ENCODE peak calls at places on chromosomes 3 and 15, in eight cellular contexts. One of them, this sample, is unnamed.

GRCh38 chr3:185176756-185177359 is 24.0 kb upstream of the C3orf70 start:
- DNase-seq in foreskin fibroblast: no peak
- DNase-seq in heart left ventricle: no peak
- DNase-seq in kidney epithelial cell: no peak
- DNase-seq in astrocyte of the spinal cord: peak; percentile 47
- DNase-seq in AG04450: no peak
- DNase-seq in vagina: no peak
- DNase-seq in Peyer's patch: no peak
- DNase-seq in this sample: peak; percentile 45

GRCh38 chr3:168186293-168186983 is 90.7 kb upstream of the GOLIM4 start:
- DNase-seq in Peyer's patch: no peak
- DNase-seq in astrocyte of the spinal cord: no peak
- DNase-seq in foreskin fibroblast: no peak
- DNase-seq in heart left ventricle: no peak
- DNase-seq in kidney epithelial cell: no peak
- DNase-seq in AG04450: no peak
- DNase-seq in vagina: no peak
- DNase-seq in this sample: no peak

GRCh38 chr15:73716417-73716816 is 32.2 kb downstream of the CD276 start:
- DNase-seq in vagina: no peak
- DNase-seq in Peyer's patch: no peak
- DNase-seq in AG04450: no peak
- DNase-seq in heart left ventricle: peak; percentile 81
- DNase-seq in astrocyte of the spinal cord: no peak
- DNase-seq in foreskin fibroblast: no peak
- DNase-seq in kidney epithelial cell: no peak
- DNase-seq in this sample: no peak

GRCh38 chr15:43776101-43776717 is 557 bp downstream of the ELL3 start:
- DNase-seq in vagina: no peak
- DNase-seq in foreskin fibroblast: no peak
- DNase-seq in heart left ventricle: no peak
- DNase-seq in kidney epithelial cell: no peak
- DNase-seq in Peyer's patch: peak; percentile 87
- DNase-seq in astrocyte of the spinal cord: no peak
- DNase-seq in AG04450: no peak
- DNase-seq in this sample: no peak

GRCh38 chr3:117788086-117788485 is 1078.5 kb downstream of the TUSC7 start:
- DNase-seq in foreskin fibroblast: peak; percentile 83
- DNase-seq in Peyer's patch: no peak
- DNase-seq in astrocyte of the spinal cord: peak; percentile 90
- DNase-seq in heart left ventricle: no peak
- DNase-seq in AG04450: peak; percentile 52
- DNase-seq in vagina: no peak
- DNase-seq in kidney epithelial cell: peak; percentile 28
- DNase-seq in this sample: peak; percentile 78

GRCh38 chr3:142276780-142277179 is 51.4 kb upstream of the GK5 start:
- DNase-seq in vagina: no peak
- DNase-seq in astrocyte of the spinal cord: peak; percentile 10
- DNase-seq in heart left ventricle: no peak
- DNase-seq in kidney epithelial cell: no peak
- DNase-seq in Peyer's patch: no peak
- DNase-seq in AG04450: no peak
- DNase-seq in foreskin fibroblast: peak; percentile 52
- DNase-seq in this sample: peak; percentile 73

GRCh38 chr3:194397757-194398312 is 1.2 kb downstream of the GP5 start:
- DNase-seq in heart left ventricle: no peak
- DNase-seq in kidney epithelial cell: no peak
- DNase-seq in AG04450: no peak
- DNase-seq in foreskin fibroblast: no peak
- DNase-seq in vagina: no peak
- DNase-seq in Peyer's patch: no peak
- DNase-seq in astrocyte of the spinal cord: peak; percentile 10
- DNase-seq in this sample: no peak

GRCh38 chr15:60101416-60101815 is 97.3 kb downstream of the FOXB1 start:
- DNase-seq in kidney epithelial cell: no peak
- DNase-seq in foreskin fibroblast: no peak
- DNase-seq in AG04450: no peak
- DNase-seq in astrocyte of the spinal cord: no peak
- DNase-seq in heart left ventricle: no peak
- DNase-seq in vagina: no peak
- DNase-seq in Peyer's patch: no peak
- DNase-seq in this sample: no peak

GRCh38 chr3:175311404-175311803 is 452.3 kb downstream of the NAALADL2 start:
- DNase-seq in AG04450: no peak
- DNase-seq in foreskin fibroblast: no peak
- DNase-seq in astrocyte of the spinal cord: no peak
- DNase-seq in Peyer's patch: no peak
- DNase-seq in vagina: no peak
- DNase-seq in kidney epithelial cell: no peak
- DNase-seq in heart left ventricle: no peak
- DNase-seq in this sample: no peak

GRCh38 chr15:82936966-82937647 is 15.4 kb downstream of the HOMER2 start:
- DNase-seq in heart left ventricle: no peak
- DNase-seq in vagina: no peak
- DNase-seq in astrocyte of the spinal cord: no peak
- DNase-seq in Peyer's patch: no peak
- DNase-seq in AG04450: no peak
- DNase-seq in foreskin fibroblast: no peak
- DNase-seq in kidney epithelial cell: peak; percentile 61
- DNase-seq in this sample: peak; percentile 25

GRCh38 chr3:13479332-13479581 is 849 bp upstream of the HDAC11 start:
- DNase-seq in kidney epithelial cell: no peak
- DNase-seq in AG04450: no peak
- DNase-seq in Peyer's patch: peak; percentile 38
- DNase-seq in heart left ventricle: peak; percentile 73
- DNase-seq in astrocyte of the spinal cord: peak; percentile 19
- DNase-seq in foreskin fibroblast: peak; percentile 28
- DNase-seq in vagina: no peak
- DNase-seq in this sample: peak; percentile 27

GRCh38 chr3:12400795-12401194 is 83.5 kb upstream of the TSEN2 start:
- DNase-seq in astrocyte of the spinal cord: peak; percentile 84
- DNase-seq in Peyer's patch: no peak
- DNase-seq in AG04450: peak; percentile 32
- DNase-seq in heart left ventricle: no peak
- DNase-seq in vagina: no peak
- DNase-seq in kidney epithelial cell: peak; percentile 56
- DNase-seq in foreskin fibroblast: peak; percentile 71
- DNase-seq in this sample: peak; percentile 83

GRCh38 chr3:12288466-12289129 is at the start of gene PPARG:
- DNase-seq in astrocyte of the spinal cord: peak; percentile 30
- DNase-seq in kidney epithelial cell: no peak
- DNase-seq in vagina: no peak
- DNase-seq in AG04450: no peak
- DNase-seq in foreskin fibroblast: no peak
- DNase-seq in Peyer's patch: no peak
- DNase-seq in heart left ventricle: peak; percentile 78
- DNase-seq in this sample: peak; percentile 84

GRCh38 chr3:53643757-53644156 is 149.3 kb downstream of the CACNA1D start:
- DNase-seq in kidney epithelial cell: no peak
- DNase-seq in foreskin fibroblast: no peak
- DNase-seq in Peyer's patch: no peak
- DNase-seq in AG04450: no peak
- DNase-seq in astrocyte of the spinal cord: no peak
- DNase-seq in heart left ventricle: no peak
- DNase-seq in vagina: no peak
- DNase-seq in this sample: no peak

GRCh38 chr3:188286087-188286513 is 132.1 kb downstream of the LPP start:
- DNase-seq in Peyer's patch: no peak
- DNase-seq in AG04450: peak; percentile 95
- DNase-seq in kidney epithelial cell: peak; percentile 99
- DNase-seq in vagina: no peak
- DNase-seq in heart left ventricle: no peak
- DNase-seq in astrocyte of the spinal cord: peak; percentile 98
- DNase-seq in foreskin fibroblast: peak; percentile 99
- DNase-seq in this sample: peak; percentile 100

GRCh38 chr3:186719945-186720739 is 3.0 kb downstream of the KNG1 start:
- DNase-seq in kidney epithelial cell: no peak
- DNase-seq in vagina: no peak
- DNase-seq in foreskin fibroblast: no peak
- DNase-seq in AG04450: no peak
- DNase-seq in heart left ventricle: no peak
- DNase-seq in astrocyte of the spinal cord: no peak
- DNase-seq in Peyer's patch: no peak
- DNase-seq in this sample: no peak

GRCh38 chr3:43769097-43769470 is 78.3 kb downstream of the ABHD5 start:
- DNase-seq in AG04450: no peak
- DNase-seq in kidney epithelial cell: no peak
- DNase-seq in vagina: no peak
- DNase-seq in astrocyte of the spinal cord: no peak
- DNase-seq in heart left ventricle: no peak
- DNase-seq in Peyer's patch: no peak
- DNase-seq in foreskin fibroblast: no peak
- DNase-seq in this sample: no peak
- H3K4me3 ChIP-seq in AG04450: peak overlapping the region; percentile 31
- H3K4me3 ChIP-seq in kidney epithelial cell: no peak overlapping the region
- H3K4me3 ChIP-seq in vagina: peak overlapping the region; percentile 31
- H3K4me3 ChIP-seq in astrocyte of the spinal cord: no peak overlapping the region
- H3K4me3 ChIP-seq in heart left ventricle: peak overlapping the region; percentile 33
- H3K4me3 ChIP-seq in Peyer's patch: peak overlapping the region; percentile 35
- H3K4me3 ChIP-seq in foreskin fibroblast: peak overlapping the region; percentile 44
- H3K4me3 ChIP-seq in this sample: no peak overlapping the region

GRCh38 chr15:75622505-75622904 is 3.0 kb downstream of the SNUPN start:
- DNase-seq in heart left ventricle: no peak
- DNase-seq in astrocyte of the spinal cord: no peak
- DNase-seq in foreskin fibroblast: no peak
- DNase-seq in vagina: no peak
- DNase-seq in kidney epithelial cell: no peak
- DNase-seq in AG04450: no peak
- DNase-seq in Peyer's patch: no peak
- DNase-seq in this sample: no peak

GRCh38 chr15:75620043-75620775 is 5.3 kb downstream of the SNUPN start:
- DNase-seq in kidney epithelial cell: no peak
- DNase-seq in vagina: no peak
- DNase-seq in Peyer's patch: no peak
- DNase-seq in foreskin fibroblast: no peak
- DNase-seq in AG04450: no peak
- DNase-seq in astrocyte of the spinal cord: peak; percentile 73
- DNase-seq in heart left ventricle: no peak
- DNase-seq in this sample: peak; percentile 81

GRCh38 chr15:75616766-75617165 is 8.8 kb downstream of the SNUPN start:
- DNase-seq in kidney epithelial cell: no peak
- DNase-seq in Peyer's patch: no peak
- DNase-seq in foreskin fibroblast: no peak
- DNase-seq in heart left ventricle: no peak
- DNase-seq in vagina: no peak
- DNase-seq in AG04450: no peak
- DNase-seq in astrocyte of the spinal cord: no peak
- DNase-seq in this sample: no peak

GRCh38 chr15:75625542-75626347 is at the start of gene SNUPN:
- DNase-seq in foreskin fibroblast: peak; percentile 92
- DNase-seq in vagina: no peak
- DNase-seq in Peyer's patch: peak; percentile 94
- DNase-seq in heart left ventricle: peak; percentile 97
- DNase-seq in kidney epithelial cell: no peak
- DNase-seq in astrocyte of the spinal cord: peak; percentile 93
- DNase-seq in AG04450: no peak
- DNase-seq in this sample: peak; percentile 84

DNA sequence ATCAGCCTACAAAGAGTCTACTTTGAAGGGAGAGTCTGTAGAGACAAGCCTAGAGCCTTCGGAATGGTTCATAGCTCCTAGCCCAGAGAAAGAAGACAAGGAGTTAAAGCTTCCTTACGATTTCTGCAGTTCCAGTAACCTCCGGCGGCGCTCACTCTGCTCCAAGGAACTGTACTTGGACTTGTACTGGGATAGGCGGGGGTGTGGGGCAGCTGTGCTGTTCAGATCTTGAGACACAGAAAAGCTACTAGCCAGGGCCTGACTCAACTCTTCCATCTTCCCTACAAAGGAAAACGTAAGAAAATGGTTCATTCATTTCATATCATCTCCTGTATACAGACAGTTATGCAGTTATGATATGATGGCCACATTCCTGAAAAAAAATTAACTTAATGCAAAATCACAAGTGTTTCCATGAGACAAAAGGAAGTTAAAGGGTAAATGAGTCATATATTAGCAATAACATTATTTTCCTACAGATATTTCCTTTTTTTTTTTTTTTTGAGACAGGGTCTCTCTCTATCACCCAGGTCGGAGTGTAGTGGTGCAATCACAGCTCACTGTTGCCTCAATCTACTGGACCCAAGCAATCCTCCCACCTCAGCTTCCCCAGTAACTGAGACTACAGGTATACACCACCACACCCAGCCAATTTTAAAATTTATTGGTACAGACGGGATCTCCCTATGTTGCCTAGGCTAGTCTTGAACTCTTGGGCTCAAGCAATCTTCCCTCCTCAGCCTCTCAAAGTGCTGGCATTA is 4.6 kb downstream of the SNUPN start:
- DNase-seq in Peyer's patch: no peak
- DNase-seq in kidney epithelial cell: no peak
- DNase-seq in heart left ventricle: peak; percentile 74
- DNase-seq in vagina: no peak
- DNase-seq in astrocyte of the spinal cord: peak; percentile 85
- DNase-seq in AG04450: peak; percentile 64
- DNase-seq in foreskin fibroblast: peak; percentile 82
- DNase-seq in this sample: peak; percentile 94
- TF ChIP-seq CTCF in Peyer's patch: peak; percentile 22
- TF ChIP-seq CTCF in kidney epithelial cell: no peak
- TF ChIP-seq CTCF in heart left ventricle: no peak
- TF ChIP-seq CTCF in vagina: no peak
- TF ChIP-seq CTCF in astrocyte of the spinal cord: peak; percentile 17
- TF ChIP-seq CTCF in AG04450: peak; percentile 44
- TF ChIP-seq CTCF in foreskin fibroblast: no peak
- TF ChIP-seq CTCF in this sample: peak; percentile 47

DNA sequence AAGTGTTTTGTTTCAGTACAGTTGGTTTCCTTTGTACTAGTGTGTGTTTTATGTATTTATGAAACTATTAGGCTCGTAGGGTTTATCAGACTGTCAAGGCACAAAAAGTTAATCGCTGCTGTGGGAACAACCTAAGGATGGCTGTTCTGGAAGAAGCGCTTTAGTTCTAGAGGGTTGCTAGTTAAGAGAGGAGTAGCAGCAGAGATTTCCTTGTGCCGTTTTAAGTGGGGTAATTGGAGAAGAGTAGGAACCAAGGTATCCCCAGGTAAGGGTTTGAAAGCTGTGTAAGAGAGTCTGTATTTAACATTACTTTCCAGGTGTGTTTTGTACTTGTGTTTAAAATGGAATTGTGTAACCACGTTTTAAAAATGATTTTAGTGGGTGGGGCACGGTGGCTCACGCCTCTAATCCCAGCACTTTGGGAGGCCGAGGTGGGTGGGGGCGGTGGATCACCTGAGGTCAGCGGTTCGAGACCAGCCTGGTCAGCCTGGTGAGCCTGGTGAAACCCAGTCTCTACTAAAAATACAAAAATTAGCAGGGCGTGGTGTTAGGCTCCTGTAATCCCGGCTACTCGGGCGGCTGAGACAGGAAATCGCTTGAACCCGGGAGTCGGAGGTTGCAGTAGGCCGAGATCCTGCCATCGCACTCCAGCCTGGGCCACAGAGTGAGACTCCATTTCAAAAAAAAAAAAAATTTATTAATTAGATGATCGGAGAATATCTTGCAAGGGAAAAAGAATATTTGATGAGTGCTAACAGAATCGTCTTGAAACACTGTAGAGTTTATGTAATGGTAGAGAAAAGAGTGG is 2.6 kb downstream of the MORF4L1 start:
- DNase-seq in vagina: no peak
- DNase-seq in foreskin fibroblast: no peak
- DNase-seq in heart left ventricle: no peak
- DNase-seq in astrocyte of the spinal cord: peak; percentile 8
- DNase-seq in Peyer's patch: no peak
- DNase-seq in kidney epithelial cell: no peak
- DNase-seq in AG04450: no peak
- DNase-seq in this sample: no peak
- H3K4me3 ChIP-seq in vagina: peak overlapping the region; percentile 76
- H3K4me3 ChIP-seq in foreskin fibroblast: peak overlapping the region; percentile 100
- H3K4me3 ChIP-seq in heart left ventricle: peak overlapping the region; percentile 97
- H3K4me3 ChIP-seq in astrocyte of the spinal cord: peak overlapping the region; percentile 97
- H3K4me3 ChIP-seq in Peyer's patch: peak overlapping the region; percentile 80
- H3K4me3 ChIP-seq in kidney epithelial cell: peak overlapping the region; percentile 100
- H3K4me3 ChIP-seq in AG04450: peak overlapping the region; percentile 99
- H3K4me3 ChIP-seq in this sample: peak overlapping the region; percentile 73

GRCh38 chr3:171328419-171329082 is 131.7 kb downstream of the TNIK start:
- DNase-seq in Peyer's patch: peak; percentile 45
- DNase-seq in vagina: no peak
- DNase-seq in foreskin fibroblast: no peak
- DNase-seq in kidney epithelial cell: no peak
- DNase-seq in heart left ventricle: no peak
- DNase-seq in astrocyte of the spinal cord: no peak
- DNase-seq in AG04450: no peak
- DNase-seq in this sample: peak; percentile 30
- TF ChIP-seq CTCF in Peyer's patch: peak; percentile 34
- TF ChIP-seq CTCF in vagina: no peak
- TF ChIP-seq CTCF in foreskin fibroblast: no peak
- TF ChIP-seq CTCF in kidney epithelial cell: peak; percentile 8
- TF ChIP-seq CTCF in heart left ventricle: no peak
- TF ChIP-seq CTCF in astrocyte of the spinal cord: no peak
- TF ChIP-seq CTCF in AG04450: no peak
- TF ChIP-seq CTCF in this sample: peak; percentile 5

This sample was measured in fibroblast of mammary gland.